ENCODE peak calls at places on chromosomes 13 and 19, in six cellular contexts. X is AG09309, P is HTR-8/SVneo, C is hypothalamus, M is testis, B is renal cortical epithelial cell. O is an unnamed sample.

GRCh38 chr13:114226088-114226487 is 8.6 kb upstream of the CDC16 start:
- DNase-seq in B (no peak), M (no peak), P (no peak), C (no peak), X (no peak), O (no peak)

GRCh38 chr13:65166675-65167074 is 2063.5 kb downstream of the PCDH9 start:
- DNase-seq in B (no peak), M (no peak), P (no peak), C (no peak), X (no peak), O (no peak)

GRCh38 chr13:59531571-59532091 is 632.1 kb downstream of the DIAPH3 start:
- DNase-seq in B (peak), X (peak), C (peak), M (peak), P (no peak), O (peak)

GRCh38 chr19:39110263-39110967 is 15.2 kb upstream of the PAK4 start:
- DNase-seq in M (peak), X (no peak), P (peak), B (no peak), C (peak), O (peak)

GRCh38 chr13:107365466-107366215 is 797.7 kb upstream of the ARGLU1 start:
- DNase-seq in C (no peak), M (no peak), X (no peak), P (no peak), B (peak), O (peak)

GRCh38 chr19:49896863-49897621 is at the start of gene IL4I1:
- DNase-seq in M (no peak), X (no peak), P (no peak), B (peak), C (no peak), O (no peak)

GRCh38 chr13:28494861-28495585 is at the start of gene FLT1:
- DNase-seq in C (no peak), B (no peak), P (no peak), M (peak), X (no peak), O (no peak)

GRCh38 chr19:44668985-44669764 is 2.1 kb upstream of the CEACAM19 start:
- DNase-seq in M (no peak), C (no peak), P (no peak), B (no peak), X (no peak), O (no peak)

GRCh38 chr19:42152285-42152684 is 20.0 kb upstream of the POU2F2 start:
- DNase-seq in M (no peak), C (no peak), P (no peak), B (no peak), X (no peak), O (no peak)

GRCh38 chr13:98509271-98510155 is 67.4 kb downstream of the STK24 start:
- DNase-seq in B (peak), M (peak), P (no peak), X (peak), C (no peak), O (peak)

GRCh38 chr13:112447761-112448603 is 71.8 kb downstream of the SPACA7 start:
- DNase-seq in M (no peak), C (no peak), B (no peak), P (no peak), X (no peak), O (no peak)

GRCh38 chr19:10228925-10229324 is 2.2 kb downstream of the S1PR2 start:
- DNase-seq in C (no peak), B (peak), X (no peak), M (no peak), P (peak), O (no peak)

GRCh38 chr13:30745917-30746686 is 10.8 kb downstream of the ALOX5AP start:
- DNase-seq in P (no peak), X (no peak), C (no peak), M (no peak), B (peak), O (no peak)

GRCh38 chr13:52348081-52348480 is 57.9 kb downstream of the THSD1 start:
- DNase-seq in X (peak), C (no peak), B (peak), M (no peak), P (peak), O (no peak)

GRCh38 chr13:47420012-47420411 is 523.2 kb upstream of the HTR2A start:
- DNase-seq in B (no peak), M (no peak), P (no peak), X (no peak), C (no peak), O (no peak)

GRCh38 chr13:94595006-94595942 is 678 bp downstream of the TGDS start:
- DNase-seq in B (no peak), M (peak), C (no peak), X (no peak), P (no peak), O (no peak)

GRCh38 chr19:46786236-46787039 is 2.0 kb downstream of the SLC1A5 start:
- DNase-seq in C (peak), B (peak), P (peak), X (peak), M (peak), O (peak)

GRCh38 chr19:30254789-30255188 is 117.4 kb upstream of the ZNF536 start:
- DNase-seq in M (no peak), X (no peak), C (no peak), B (no peak), P (no peak), O (no peak)

GRCh38 chr13:103799028-103799427 is 732.8 kb upstream of the SLC10A2 start:
- DNase-seq in P (no peak), X (no peak), B (no peak), C (no peak), M (no peak), O (no peak)